ENCODE peak calls at places on chromosome 11, in six cellular contexts. One of them, this sample, is unnamed.

GRCh38 chr11:20360650-20361049 is 2.9 kb upstream of the HTATIP2 start:
- DNase-seq in H9: no peak
- DNase-seq in trophoblast cell: peak
- DNase-seq in neuronal stem cell: no peak
- DNase-seq in H1: no peak
- DNase-seq in mesendoderm: no peak
- DNase-seq in this sample: peak

GRCh38 chr11:104968856-104969776 is 742 bp upstream of the CASP4 start:
- DNase-seq in mesendoderm: peak
- DNase-seq in H1: peak
- DNase-seq in trophoblast cell: peak
- DNase-seq in neuronal stem cell: no peak
- DNase-seq in H9: peak
- DNase-seq in this sample: peak

GRCh38 chr11:70176940-70177689 is 26.0 kb upstream of the FADD start:
- DNase-seq in neuronal stem cell: no peak
- DNase-seq in trophoblast cell: peak
- DNase-seq in H9: peak
- DNase-seq in H1: peak
- DNase-seq in mesendoderm: peak
- DNase-seq in this sample: no peak

GRCh38 chr11:109432105-109432504 is 10.1 kb downstream of the C11orf87 start:
- DNase-seq in mesendoderm: no peak
- DNase-seq in trophoblast cell: no peak
- DNase-seq in H9: no peak
- DNase-seq in H1: no peak
- DNase-seq in neuronal stem cell: no peak
- DNase-seq in this sample: peak

GRCh38 chr11:61834278-61835004 is 6.3 kb downstream of the FADS2 start:
- DNase-seq in mesendoderm: peak
- DNase-seq in neuronal stem cell: no peak
- DNase-seq in trophoblast cell: no peak
- DNase-seq in H9: peak
- DNase-seq in H1: no peak
- DNase-seq in this sample: peak

GRCh38 chr11:27201454-27202302 is 161.1 kb downstream of the BBOX1 start:
- DNase-seq in neuronal stem cell: no peak
- DNase-seq in H9: no peak
- DNase-seq in mesendoderm: no peak
- DNase-seq in trophoblast cell: no peak
- DNase-seq in H1: no peak
- DNase-seq in this sample: peak

GRCh38 chr11:28169816-28170215 is 61.6 kb downstream of the METTL15 start:
- DNase-seq in neuronal stem cell: no peak
- DNase-seq in H1: no peak
- DNase-seq in trophoblast cell: no peak
- DNase-seq in mesendoderm: no peak
- DNase-seq in H9: no peak
- DNase-seq in this sample: peak

GRCh38 chr11:59668188-59668949 is 468 bp downstream of the PATL1 start:
- DNase-seq in neuronal stem cell: peak
- DNase-seq in trophoblast cell: peak
- DNase-seq in H9: peak
- DNase-seq in mesendoderm: peak
- DNase-seq in H1: peak
- DNase-seq in this sample: peak

GRCh38 chr11:6526411-6527135 is 29.5 kb downstream of the DNHD1 start:
- DNase-seq in H1: no peak
- DNase-seq in trophoblast cell: no peak
- DNase-seq in neuronal stem cell: no peak
- DNase-seq in mesendoderm: no peak
- DNase-seq in H9: no peak
- DNase-seq in this sample: no peak

GRCh38 chr11:70769106-70769505 is 370.8 kb downstream of the CTTN start:
- DNase-seq in H1: no peak
- DNase-seq in mesendoderm: no peak
- DNase-seq in neuronal stem cell: no peak
- DNase-seq in trophoblast cell: no peak
- DNase-seq in H9: no peak
- DNase-seq in this sample: no peak

GRCh38 chr11:59197990-59198389 is 14.7 kb downstream of the MPEG1 start:
- DNase-seq in neuronal stem cell: no peak
- DNase-seq in H9: no peak
- DNase-seq in mesendoderm: no peak
- DNase-seq in trophoblast cell: no peak
- DNase-seq in H1: no peak
- DNase-seq in this sample: peak

GRCh38 chr11:9799901-9800300 is 136.0 kb downstream of the SWAP70 start:
- DNase-seq in trophoblast cell: peak
- DNase-seq in H1: no peak
- DNase-seq in neuronal stem cell: no peak
- DNase-seq in H9: no peak
- DNase-seq in mesendoderm: no peak
- DNase-seq in this sample: no peak

GRCh38 chr11:27722117-27722844 is 22.0 kb upstream of the BDNF start:
- DNase-seq in H9: peak
- DNase-seq in H1: no peak
- DNase-seq in mesendoderm: peak
- DNase-seq in trophoblast cell: no peak
- DNase-seq in neuronal stem cell: peak
- DNase-seq in this sample: peak

GRCh38 chr11:12251651-12252560 is 125.5 kb upstream of the PARVA start:
- DNase-seq in trophoblast cell: no peak
- DNase-seq in H9: no peak
- DNase-seq in mesendoderm: no peak
- DNase-seq in H1: no peak
- DNase-seq in neuronal stem cell: no peak
- DNase-seq in this sample: no peak

GRCh38 chr11:28442113-28442512 is 333.9 kb downstream of the METTL15 start:
- DNase-seq in mesendoderm: no peak
- DNase-seq in trophoblast cell: no peak
- DNase-seq in neuronal stem cell: no peak
- DNase-seq in H9: no peak
- DNase-seq in H1: no peak
- DNase-seq in this sample: no peak

GRCh38 chr11:73359341-73359740 is 16.9 kb upstream of the RELT start:
- DNase-seq in mesendoderm: no peak
- DNase-seq in neuronal stem cell: no peak
- DNase-seq in H9: no peak
- DNase-seq in H1: no peak
- DNase-seq in trophoblast cell: no peak
- DNase-seq in this sample: peak

GRCh38 chr11:76657139-76657823 is 13.3 kb downstream of the LRRC32 start:
- DNase-seq in neuronal stem cell: no peak
- DNase-seq in H1: no peak
- DNase-seq in H9: peak
- DNase-seq in trophoblast cell: no peak
- DNase-seq in mesendoderm: no peak
- DNase-seq in this sample: no peak

GRCh38 chr11:60078742-60079141 is 9.7 kb upstream of the MS4A2 start:
- DNase-seq in trophoblast cell: no peak
- DNase-seq in mesendoderm: no peak
- DNase-seq in H9: no peak
- DNase-seq in H1: no peak
- DNase-seq in neuronal stem cell: no peak
- DNase-seq in this sample: no peak

GRCh38 chr11:73241300-73241699 is 23.2 kb downstream of the P2RY2 start:
- DNase-seq in neuronal stem cell: no peak
- DNase-seq in H1: no peak
- DNase-seq in mesendoderm: no peak
- DNase-seq in trophoblast cell: no peak
- DNase-seq in H9: no peak
- DNase-seq in this sample: no peak

GRCh38 chr11:117470576-117470975 is 142.9 kb downstream of the CEP164 start:
- DNase-seq in H9: no peak
- DNase-seq in mesendoderm: no peak
- DNase-seq in neuronal stem cell: no peak
- DNase-seq in trophoblast cell: no peak
- DNase-seq in H1: no peak
- DNase-seq in this sample: no peak

GRCh38 chr11:11842426-11843008 is 745 bp downstream of the USP47 start:
- DNase-seq in H1: no peak
- DNase-seq in mesendoderm: peak
- DNase-seq in H9: no peak
- DNase-seq in trophoblast cell: peak
- DNase-seq in neuronal stem cell: peak
- DNase-seq in this sample: peak

GRCh38 chr11:112087212-112087611 is 539 bp downstream of the SDHD start:
- DNase-seq in neuronal stem cell: no peak
- DNase-seq in mesendoderm: peak
- DNase-seq in trophoblast cell: no peak
- DNase-seq in H9: no peak
- DNase-seq in H1: no peak
- DNase-seq in this sample: no peak

GRCh38 chr11:102197759-102198158 is 87.5 kb downstream of the YAP1 start:
- DNase-seq in H1: peak
- DNase-seq in mesendoderm: peak
- DNase-seq in neuronal stem cell: peak
- DNase-seq in trophoblast cell: no peak
- DNase-seq in H9: peak
- DNase-seq in this sample: no peak

GRCh38 chr11:74380746-74381439 is 17.3 kb downstream of the PGM2L1 start:
- DNase-seq in mesendoderm: no peak
- DNase-seq in H9: no peak
- DNase-seq in neuronal stem cell: no peak
- DNase-seq in trophoblast cell: no peak
- DNase-seq in H1: no peak
- DNase-seq in this sample: no peak

GRCh38 chr11:35663408-35663702 is 780 bp downstream of the TRIM44 start:
- DNase-seq in H9: no peak
- DNase-seq in trophoblast cell: no peak
- DNase-seq in H1: no peak
- DNase-seq in mesendoderm: no peak
- DNase-seq in neuronal stem cell: no peak
- DNase-seq in this sample: no peak
- H2BK120ac ChIP-seq in H9: no peak
- H2BK120ac ChIP-seq in trophoblast cell: peak
- H2BK120ac ChIP-seq in H1: no peak
- H2BK120ac ChIP-seq in mesendoderm: no peak
- H2BK120ac ChIP-seq in neuronal stem cell: no peak
- H2BK120ac ChIP-seq in this sample: peak

GRCh38 chr11:44860967-44861828 is 89.5 kb downstream of the TP53I11 start:
- DNase-seq in H1: no peak
- DNase-seq in neuronal stem cell: no peak
- DNase-seq in mesendoderm: peak
- DNase-seq in trophoblast cell: no peak
- DNase-seq in H9: no peak
- DNase-seq in this sample: no peak
- H2BK120ac ChIP-seq in H1: no peak
- H2BK120ac ChIP-seq in neuronal stem cell: no peak
- H2BK120ac ChIP-seq in mesendoderm: no peak
- H2BK120ac ChIP-seq in trophoblast cell: peak
- H2BK120ac ChIP-seq in H9: peak
- H2BK120ac ChIP-seq in this sample: peak

GRCh38 chr11:119340335-119341221 is at the start of gene C1QTNF5:
- DNase-seq in H9: peak
- DNase-seq in H1: no peak
- DNase-seq in neuronal stem cell: no peak
- DNase-seq in trophoblast cell: no peak
- DNase-seq in mesendoderm: peak
- DNase-seq in this sample: peak
- H2BK120ac ChIP-seq in H9: no peak
- H2BK120ac ChIP-seq in H1: peak
- H2BK120ac ChIP-seq in neuronal stem cell: peak
- H2BK120ac ChIP-seq in trophoblast cell: peak
- H2BK120ac ChIP-seq in mesendoderm: no peak
- H2BK120ac ChIP-seq in this sample: peak

DNA sequence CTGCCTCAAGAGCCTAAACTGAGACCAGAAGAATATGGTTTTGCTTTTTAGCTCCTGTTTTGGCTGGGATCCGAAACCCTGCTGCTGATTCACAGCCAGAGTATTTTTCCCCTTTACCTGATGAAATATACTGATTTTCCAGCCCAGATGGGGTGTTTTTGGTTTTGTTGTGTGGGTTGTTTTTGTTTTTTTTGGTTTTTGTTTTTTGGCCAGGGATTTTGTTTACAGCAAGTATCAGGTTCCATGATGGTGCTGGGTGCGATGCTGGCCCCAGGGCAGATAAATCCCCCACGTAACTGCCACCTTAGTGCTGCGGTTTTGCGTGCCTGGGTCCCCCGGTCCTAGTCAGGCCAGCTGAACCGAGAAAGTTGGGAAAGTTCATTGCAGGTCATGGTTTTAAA is 103.7 kb downstream of the ZBTB16 start:
- DNase-seq in mesendoderm: no peak
- DNase-seq in neuronal stem cell: no peak
- DNase-seq in H1: no peak
- DNase-seq in H9: no peak
- DNase-seq in trophoblast cell: no peak
- DNase-seq in this sample: peak
- H2BK120ac ChIP-seq in mesendoderm: no peak
- H2BK120ac ChIP-seq in neuronal stem cell: no peak
- H2BK120ac ChIP-seq in H1: no peak
- H2BK120ac ChIP-seq in H9: no peak
- H2BK120ac ChIP-seq in trophoblast cell: peak
- H2BK120ac ChIP-seq in this sample: no peak

DNA sequence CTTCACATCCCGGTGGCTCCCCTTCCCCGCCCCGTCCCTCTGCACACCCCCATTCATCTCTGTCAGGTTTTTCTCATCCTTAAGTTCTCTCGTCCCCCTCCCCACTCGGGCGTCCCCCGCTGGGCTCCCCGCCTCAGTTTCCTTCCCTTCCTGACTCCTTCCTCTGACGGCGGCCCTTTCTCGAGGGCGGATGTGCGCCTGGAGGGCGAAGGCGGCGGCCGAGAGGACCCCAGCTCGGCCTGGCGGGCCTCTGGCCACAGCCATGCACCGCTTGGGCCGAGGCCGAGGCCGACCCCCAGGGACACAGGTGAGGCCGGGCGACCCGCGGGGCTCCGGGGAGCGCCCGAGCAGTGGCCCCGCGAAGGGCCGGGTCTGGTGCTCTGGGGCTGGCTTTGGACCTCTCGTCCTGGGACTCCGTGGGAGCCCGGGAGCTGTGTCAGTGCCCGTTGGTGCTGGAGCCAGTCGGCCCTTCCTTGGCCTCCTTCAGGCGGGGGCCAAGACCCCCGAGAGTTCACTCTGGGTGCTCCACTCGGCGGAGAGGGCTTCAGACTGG is 2.9 kb downstream of the PHLDB1 start:
- DNase-seq in H1: no peak
- DNase-seq in neuronal stem cell: no peak
- DNase-seq in trophoblast cell: no peak
- DNase-seq in H9: no peak
- DNase-seq in mesendoderm: no peak
- DNase-seq in this sample: no peak
- H2BK120ac ChIP-seq in H1: no peak
- H2BK120ac ChIP-seq in neuronal stem cell: no peak
- H2BK120ac ChIP-seq in trophoblast cell: no peak
- H2BK120ac ChIP-seq in H9: no peak
- H2BK120ac ChIP-seq in mesendoderm: no peak
- H2BK120ac ChIP-seq in this sample: peak

DNA sequence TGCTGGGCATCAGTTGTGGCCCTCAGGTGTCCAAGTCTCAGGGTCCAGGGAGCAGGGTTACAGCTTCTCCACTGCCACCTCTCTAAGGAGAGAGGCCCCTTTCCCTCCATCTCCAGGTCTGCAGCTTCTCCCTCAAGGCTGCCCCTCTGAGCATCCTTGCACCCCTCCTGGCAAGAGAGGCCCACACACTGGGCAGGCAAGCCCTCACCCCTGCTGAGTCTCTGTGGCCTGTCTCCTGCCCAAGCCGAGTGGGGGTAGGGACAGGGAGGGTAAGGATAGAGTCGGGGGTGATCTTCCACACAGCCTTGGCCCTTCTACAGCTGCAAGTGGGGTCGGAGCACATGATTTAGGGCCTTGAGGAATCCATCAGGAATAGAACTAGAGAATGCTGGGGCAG is 76.6 kb downstream of the ST3GAL4 start:
- DNase-seq in trophoblast cell: no peak
- DNase-seq in H1: no peak
- DNase-seq in neuronal stem cell: no peak
- DNase-seq in H9: no peak
- DNase-seq in mesendoderm: no peak
- DNase-seq in this sample: no peak
- H2BK120ac ChIP-seq in trophoblast cell: no peak
- H2BK120ac ChIP-seq in H1: no peak
- H2BK120ac ChIP-seq in neuronal stem cell: no peak
- H2BK120ac ChIP-seq in H9: no peak
- H2BK120ac ChIP-seq in mesendoderm: no peak
- H2BK120ac ChIP-seq in this sample: peak